ENCODE peak calls at places on chromosome 17, in six cellular contexts. One of them, this sample, is unnamed.

GRCh38 chr17:19239544-19239943 is 2.4 kb downstream of the EPN2 start:
- DNase-seq in tibial nerve: no peak
- DNase-seq in breast epithelium: no peak
- DNase-seq in psoas muscle: no peak
- DNase-seq in dorsolateral prefrontal cortex: peak
- DNase-seq in right cardiac atrium: peak
- DNase-seq in this sample: no peak

GRCh38 chr17:80379348-80379747 is 35.6 kb upstream of the ENDOV start:
- DNase-seq in tibial nerve: no peak
- DNase-seq in breast epithelium: no peak
- DNase-seq in psoas muscle: no peak
- DNase-seq in dorsolateral prefrontal cortex: no peak
- DNase-seq in right cardiac atrium: no peak
- DNase-seq in this sample: no peak

GRCh38 chr17:78323821-78324390 is 36.0 kb downstream of the SOCS3 start:
- DNase-seq in tibial nerve: no peak
- DNase-seq in breast epithelium: no peak
- DNase-seq in psoas muscle: no peak
- DNase-seq in dorsolateral prefrontal cortex: no peak
- DNase-seq in right cardiac atrium: no peak
- DNase-seq in this sample: no peak

GRCh38 chr17:69501591-69502468 is 87.3 kb downstream of the MAP2K6 start:
- DNase-seq in tibial nerve: peak
- DNase-seq in breast epithelium: peak
- DNase-seq in psoas muscle: peak
- DNase-seq in dorsolateral prefrontal cortex: peak
- DNase-seq in right cardiac atrium: peak
- DNase-seq in this sample: no peak

GRCh38 chr17:62781826-62782225 is 26.3 kb downstream of the MARCHF10 start:
- DNase-seq in tibial nerve: no peak
- DNase-seq in breast epithelium: no peak
- DNase-seq in psoas muscle: no peak
- DNase-seq in dorsolateral prefrontal cortex: no peak
- DNase-seq in right cardiac atrium: no peak
- DNase-seq in this sample: no peak

GRCh38 chr17:67377727-67378443 is 804 bp downstream of the PITPNC1 start:
- DNase-seq in tibial nerve: no peak
- DNase-seq in breast epithelium: peak
- DNase-seq in psoas muscle: peak
- DNase-seq in dorsolateral prefrontal cortex: no peak
- DNase-seq in right cardiac atrium: peak
- DNase-seq in this sample: peak

GRCh38 chr17:73949903-73950302 is 253.6 kb upstream of the RPL38 start:
- DNase-seq in tibial nerve: no peak
- DNase-seq in breast epithelium: no peak
- DNase-seq in psoas muscle: no peak
- DNase-seq in dorsolateral prefrontal cortex: no peak
- DNase-seq in right cardiac atrium: no peak
- DNase-seq in this sample: no peak

GRCh38 chr17:79041723-79042420 is 17.9 kb downstream of the C1QTNF1 start:
- DNase-seq in tibial nerve: no peak
- DNase-seq in breast epithelium: no peak
- DNase-seq in psoas muscle: no peak
- DNase-seq in dorsolateral prefrontal cortex: no peak
- DNase-seq in right cardiac atrium: peak
- DNase-seq in this sample: no peak

GRCh38 chr17:14310101-14310500 is 9.2 kb downstream of the HS3ST3B1 start:
- DNase-seq in tibial nerve: no peak
- DNase-seq in breast epithelium: no peak
- DNase-seq in psoas muscle: no peak
- DNase-seq in dorsolateral prefrontal cortex: no peak
- DNase-seq in right cardiac atrium: no peak
- DNase-seq in this sample: peak

GRCh38 chr17:38719284-38719942 is 10.7 kb upstream of the CISD3 start:
- DNase-seq in tibial nerve: no peak
- DNase-seq in breast epithelium: no peak
- DNase-seq in psoas muscle: no peak
- DNase-seq in dorsolateral prefrontal cortex: no peak
- DNase-seq in right cardiac atrium: no peak
- DNase-seq in this sample: no peak

GRCh38 chr17:73586153-73586906 is 57.9 kb downstream of the SDK2 start:
- DNase-seq in tibial nerve: no peak
- DNase-seq in breast epithelium: no peak
- DNase-seq in psoas muscle: no peak
- DNase-seq in dorsolateral prefrontal cortex: no peak
- DNase-seq in right cardiac atrium: no peak
- DNase-seq in this sample: no peak

GRCh38 chr17:28131592-28131991 is 89.1 kb downstream of the NLK start:
- DNase-seq in tibial nerve: no peak
- DNase-seq in breast epithelium: no peak
- DNase-seq in psoas muscle: no peak
- DNase-seq in dorsolateral prefrontal cortex: no peak
- DNase-seq in right cardiac atrium: no peak
- DNase-seq in this sample: no peak

GRCh38 chr17:10041287-10041612 is 136.2 kb upstream of the RCVRN start:
- DNase-seq in tibial nerve: no peak
- DNase-seq in breast epithelium: no peak
- DNase-seq in psoas muscle: no peak
- DNase-seq in dorsolateral prefrontal cortex: no peak
- DNase-seq in right cardiac atrium: peak
- DNase-seq in this sample: no peak

GRCh38 chr17:57424777-57425188 is 168.5 kb downstream of the MSI2 start:
- DNase-seq in tibial nerve: no peak
- DNase-seq in breast epithelium: no peak
- DNase-seq in psoas muscle: no peak
- DNase-seq in dorsolateral prefrontal cortex: no peak
- DNase-seq in right cardiac atrium: no peak
- DNase-seq in this sample: no peak

GRCh38 chr17:27990100-27990499 is 52.4 kb upstream of the NLK start:
- DNase-seq in tibial nerve: no peak
- DNase-seq in breast epithelium: no peak
- DNase-seq in psoas muscle: no peak
- DNase-seq in dorsolateral prefrontal cortex: no peak
- DNase-seq in right cardiac atrium: no peak
- DNase-seq in this sample: no peak

GRCh38 chr17:8826808-8827435 is 27.8 kb upstream of the MFSD6L start:
- DNase-seq in tibial nerve: no peak
- DNase-seq in breast epithelium: no peak
- DNase-seq in psoas muscle: no peak
- DNase-seq in dorsolateral prefrontal cortex: no peak
- DNase-seq in right cardiac atrium: no peak
- DNase-seq in this sample: no peak

GRCh38 chr17:74921769-74922168 is 1.3 kb downstream of the USH1G start:
- DNase-seq in tibial nerve: no peak
- DNase-seq in breast epithelium: no peak
- DNase-seq in psoas muscle: no peak
- DNase-seq in dorsolateral prefrontal cortex: no peak
- DNase-seq in right cardiac atrium: no peak
- DNase-seq in this sample: no peak

GRCh38 chr17:35460354-35460851 is 11.8 kb upstream of the SLFN13 start:
- DNase-seq in tibial nerve: no peak
- DNase-seq in breast epithelium: peak
- DNase-seq in psoas muscle: peak
- DNase-seq in dorsolateral prefrontal cortex: no peak
- DNase-seq in right cardiac atrium: peak
- DNase-seq in this sample: no peak

GRCh38 chr17:282000-282911 is 70.4 kb downstream of the RPH3AL start:
- DNase-seq in tibial nerve: no peak
- DNase-seq in breast epithelium: no peak
- DNase-seq in psoas muscle: no peak
- DNase-seq in dorsolateral prefrontal cortex: peak
- DNase-seq in right cardiac atrium: peak
- DNase-seq in this sample: no peak

GRCh38 chr17:78238823-78239488 is 7.5 kb downstream of the TMEM235 start:
- DNase-seq in tibial nerve: no peak
- DNase-seq in breast epithelium: no peak
- DNase-seq in psoas muscle: no peak
- DNase-seq in dorsolateral prefrontal cortex: no peak
- DNase-seq in right cardiac atrium: peak
- DNase-seq in this sample: no peak

GRCh38 chr17:66301864-66302741 is at the start of gene PRKCA:
- DNase-seq in tibial nerve: peak
- DNase-seq in breast epithelium: peak
- DNase-seq in psoas muscle: peak
- DNase-seq in dorsolateral prefrontal cortex: peak
- DNase-seq in right cardiac atrium: peak
- DNase-seq in this sample: peak

GRCh38 chr17:65022751-65023421 is 33.7 kb downstream of the GNA13 start:
- DNase-seq in tibial nerve: no peak
- DNase-seq in breast epithelium: no peak
- DNase-seq in psoas muscle: no peak
- DNase-seq in dorsolateral prefrontal cortex: no peak
- DNase-seq in right cardiac atrium: no peak
- DNase-seq in this sample: no peak

GRCh38 chr17:4487820-4488716 is 10.6 kb upstream of the SPNS2 start:
- DNase-seq in tibial nerve: no peak
- DNase-seq in breast epithelium: no peak
- DNase-seq in psoas muscle: no peak
- DNase-seq in dorsolateral prefrontal cortex: no peak
- DNase-seq in right cardiac atrium: no peak
- DNase-seq in this sample: no peak

GRCh38 chr17:213286-214105 is 32.0 kb upstream of the DOC2B start:
- DNase-seq in tibial nerve: no peak
- DNase-seq in breast epithelium: no peak
- DNase-seq in psoas muscle: no peak
- DNase-seq in dorsolateral prefrontal cortex: no peak
- DNase-seq in right cardiac atrium: no peak
- DNase-seq in this sample: no peak

GRCh38 chr17:1471490-1471889 is 15.5 kb upstream of the CRK start:
- DNase-seq in tibial nerve: no peak
- DNase-seq in breast epithelium: no peak
- DNase-seq in psoas muscle: no peak
- DNase-seq in dorsolateral prefrontal cortex: no peak
- DNase-seq in right cardiac atrium: no peak
- DNase-seq in this sample: no peak

DNA sequence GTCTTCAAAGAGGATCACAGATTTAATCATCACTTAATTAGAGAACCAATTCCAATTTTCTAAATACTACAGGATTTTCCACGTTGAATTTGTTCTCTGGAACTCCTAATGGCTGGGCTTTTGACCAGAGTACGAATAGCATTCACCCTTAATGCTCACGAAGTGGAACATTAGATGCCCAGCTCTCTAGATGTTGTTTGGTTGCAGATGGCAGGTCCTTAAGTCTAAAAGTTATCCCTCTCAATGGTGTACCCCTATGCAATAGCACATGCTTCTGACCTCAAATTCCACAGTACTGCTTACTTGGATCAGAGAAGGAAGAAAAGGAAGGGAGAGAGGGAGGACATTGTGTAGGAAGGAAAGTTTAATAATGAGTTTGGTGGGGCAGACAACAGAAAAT is 8.6 kb upstream of the NACA2 start:
- DNase-seq in tibial nerve: no peak
- DNase-seq in breast epithelium: no peak
- DNase-seq in psoas muscle: no peak
- DNase-seq in dorsolateral prefrontal cortex: no peak
- DNase-seq in right cardiac atrium: no peak
- DNase-seq in this sample: no peak
- H3K4me3 ChIP-seq in tibial nerve: no peak
- H3K4me3 ChIP-seq in breast epithelium: no peak
- H3K4me3 ChIP-seq in psoas muscle: no peak
- H3K4me3 ChIP-seq in dorsolateral prefrontal cortex: no peak
- H3K4me3 ChIP-seq in right cardiac atrium: no peak
- H3K4me3 ChIP-seq in this sample: no peak

DNA sequence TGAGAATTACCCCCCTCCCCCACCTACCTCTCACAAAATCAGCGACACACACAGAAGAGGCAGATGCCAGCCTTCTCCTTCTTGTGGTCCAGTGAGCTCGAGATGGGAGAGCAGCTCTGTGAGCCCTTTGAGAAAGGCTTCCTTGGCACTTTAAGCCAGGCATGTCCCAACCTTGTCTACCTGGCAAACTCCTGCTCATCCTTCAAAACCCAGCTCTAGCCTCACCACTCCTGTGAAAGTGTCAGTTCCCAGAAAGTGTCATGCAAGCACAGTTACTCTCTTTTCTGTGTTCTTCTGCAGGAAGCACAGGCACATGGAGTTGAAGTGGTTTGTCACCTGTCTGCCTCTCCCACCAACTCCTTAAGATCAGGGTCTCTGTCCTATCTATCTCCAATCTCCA is 1.6 kb downstream of the TMEM98 start:
- DNase-seq in tibial nerve: no peak
- DNase-seq in breast epithelium: no peak
- DNase-seq in psoas muscle: no peak
- DNase-seq in dorsolateral prefrontal cortex: no peak
- DNase-seq in right cardiac atrium: no peak
- DNase-seq in this sample: no peak
- H3K27ac ChIP-seq in tibial nerve: peak
- H3K27ac ChIP-seq in breast epithelium: no peak
- H3K27ac ChIP-seq in psoas muscle: no peak
- H3K27ac ChIP-seq in dorsolateral prefrontal cortex: peak
- H3K27ac ChIP-seq in right cardiac atrium: no peak
- H3K27ac ChIP-seq in this sample: no peak

DNA sequence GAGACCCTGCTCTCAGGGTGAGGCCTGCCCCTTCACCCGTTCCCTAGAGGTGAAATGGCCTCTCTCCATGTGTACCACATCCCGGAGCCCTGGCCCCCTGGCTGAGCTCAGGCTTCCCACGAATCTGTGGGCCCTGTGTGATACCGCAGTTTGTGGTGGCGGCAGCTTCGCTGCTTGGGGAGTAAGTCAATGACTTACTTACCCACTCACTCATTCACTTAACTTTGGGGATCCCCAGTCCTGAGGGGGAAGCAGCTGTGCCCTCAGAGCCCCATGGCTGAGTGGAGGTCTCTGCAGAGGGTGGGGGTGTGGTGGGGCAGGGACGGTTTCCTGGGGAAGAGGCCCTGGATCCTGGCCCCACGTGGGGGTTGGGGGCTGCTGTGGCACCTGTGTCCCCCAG is 13.2 kb downstream of the KCNJ12 start:
- DNase-seq in tibial nerve: no peak
- DNase-seq in breast epithelium: no peak
- DNase-seq in psoas muscle: no peak
- DNase-seq in dorsolateral prefrontal cortex: no peak
- DNase-seq in right cardiac atrium: no peak
- DNase-seq in this sample: no peak
- H3K4me3 ChIP-seq in tibial nerve: no peak
- H3K4me3 ChIP-seq in breast epithelium: no peak
- H3K4me3 ChIP-seq in psoas muscle: no peak
- H3K4me3 ChIP-seq in dorsolateral prefrontal cortex: no peak
- H3K4me3 ChIP-seq in right cardiac atrium: no peak
- H3K4me3 ChIP-seq in this sample: no peak

GRCh38 chr17:40322417-40323315 is 13.7 kb downstream of the RARA start:
- DNase-seq in tibial nerve: peak
- DNase-seq in breast epithelium: peak
- DNase-seq in psoas muscle: peak
- DNase-seq in dorsolateral prefrontal cortex: no peak
- DNase-seq in right cardiac atrium: peak
- DNase-seq in this sample: peak

GRCh38 chr17:40323317-40323716 is 14.3 kb downstream of the RARA start:
- DNase-seq in tibial nerve: no peak
- DNase-seq in breast epithelium: no peak
- DNase-seq in psoas muscle: no peak
- DNase-seq in dorsolateral prefrontal cortex: no peak
- DNase-seq in right cardiac atrium: no peak
- DNase-seq in this sample: no peak

GRCh38 chr17:40325156-40326013 is 16.4 kb downstream of the RARA start:
- DNase-seq in tibial nerve: no peak
- DNase-seq in breast epithelium: no peak
- DNase-seq in psoas muscle: peak
- DNase-seq in dorsolateral prefrontal cortex: no peak
- DNase-seq in right cardiac atrium: peak
- DNase-seq in this sample: no peak

GRCh38 chr17:40321502-40322416 is 12.8 kb downstream of the RARA start:
- DNase-seq in tibial nerve: no peak
- DNase-seq in breast epithelium: no peak
- DNase-seq in psoas muscle: peak
- DNase-seq in dorsolateral prefrontal cortex: no peak
- DNase-seq in right cardiac atrium: peak
- DNase-seq in this sample: peak

GRCh38 chr17:40323731-40324650 is 15.0 kb downstream of the RARA start:
- DNase-seq in tibial nerve: peak
- DNase-seq in breast epithelium: peak
- DNase-seq in psoas muscle: peak
- DNase-seq in dorsolateral prefrontal cortex: no peak
- DNase-seq in right cardiac atrium: peak
- DNase-seq in this sample: no peak
- H3K27ac ChIP-seq in tibial nerve: peak
- H3K27ac ChIP-seq in breast epithelium: peak
- H3K27ac ChIP-seq in psoas muscle: peak
- H3K27ac ChIP-seq in dorsolateral prefrontal cortex: no peak
- H3K27ac ChIP-seq in right cardiac atrium: peak
- H3K27ac ChIP-seq in this sample: peak

This sample was measured in coronary artery.